ENCODE peak calls at places on chromosomes 6 and 20, in seven cellular contexts. K is lung, F is GM23338, H is AG04450, V is Karpas-422, G is mesendoderm, L is tibial artery. C is an unnamed sample.

GRCh38 chr6:145442110-145442509 is 293.2 kb downstream of the EPM2A start:
- DNase-seq in K (no peak), F (no peak), H (no peak), V (no peak), G (no peak), L (no peak), C (no peak)

GRCh38 chr6:56852611-56853010 is 102.3 kb upstream of the BEND6 start:
- DNase-seq in K (no peak), F (peak), H (no peak), V (no peak), G (peak), L (no peak), C (no peak)

GRCh38 chr6:21321076-21321475 is 272.5 kb upstream of the SOX4 start:
- DNase-seq in K (no peak), F (no peak), H (no peak), V (no peak), G (no peak), L (no peak), C (no peak)

GRCh38 chr20:23889775-23890187 is 10.2 kb upstream of the CST5 start:
- DNase-seq in K (peak), F (peak), H (peak), V (peak), G (peak), L (no peak), C (peak)

GRCh38 chr6:100078509-100078908 is 84.5 kb upstream of the MCHR2 start:
- DNase-seq in K (no peak), F (peak), H (no peak), V (peak), G (peak), L (no peak), C (no peak)

GRCh38 chr20:38499366-38499765 is 26.7 kb downstream of the RALGAPB start:
- DNase-seq in K (no peak), F (no peak), H (no peak), V (no peak), G (no peak), L (no peak), C (no peak)

GRCh38 chr6:118501099-118501498 is 47.0 kb upstream of the PLN start:
- DNase-seq in K (no peak), F (no peak), H (no peak), V (no peak), G (no peak), L (no peak), C (no peak)

GRCh38 chr6:87237804-87238203 is 82.4 kb downstream of the ZNF292 start:
- DNase-seq in K (no peak), F (peak), H (no peak), V (peak), G (peak), L (no peak), C (no peak)

GRCh38 chr6:148516116-148517016 is 173.7 kb downstream of the SASH1 start:
- DNase-seq in K (no peak), F (peak), H (no peak), V (peak), G (no peak), L (no peak), C (no peak)

GRCh38 chr6:129889580-129889979 is 28.5 kb upstream of the TMEM244 start:
- DNase-seq in K (no peak), F (no peak), H (peak), V (no peak), G (no peak), L (no peak), C (no peak)

GRCh38 chr20:58524814-58525213 is 9.6 kb upstream of the APCDD1L start:
- DNase-seq in K (no peak), F (no peak), H (peak), V (no peak), G (no peak), L (no peak), C (no peak)

GRCh38 chr6:69580696-69581095 is 216.1 kb downstream of the LMBRD1 start:
- DNase-seq in K (no peak), F (no peak), H (no peak), V (no peak), G (no peak), L (no peak), C (no peak)

DNA sequence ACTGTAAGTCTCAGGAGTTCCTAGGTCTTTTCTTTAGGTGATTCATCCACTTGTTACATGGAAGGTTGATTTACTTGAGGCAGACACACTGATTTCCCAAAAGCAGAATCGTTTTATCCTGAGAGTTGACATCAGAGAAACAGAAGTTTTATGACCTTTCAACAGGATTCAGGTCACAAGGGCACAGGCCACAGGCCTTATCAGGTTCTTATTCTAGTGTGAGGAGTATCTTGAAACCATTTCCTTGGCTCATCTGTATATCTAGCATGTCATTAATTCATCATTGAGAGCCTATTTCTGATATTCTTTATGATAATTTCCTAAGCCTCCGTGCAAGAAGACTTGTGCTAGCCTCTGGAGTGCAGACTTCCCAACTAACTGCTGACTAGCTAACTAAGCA is 45.0 kb upstream of the RFPL4B start:
- DNase-seq in K (no peak), F (no peak), H (no peak), V (no peak), G (no peak), L (no peak), C (no peak)
- H3K27ac ChIP-seq in K (no peak), F (no peak), H (no peak), V (no peak), G (no peak), L (no peak), C (no peak)

GRCh38 chr20:3796477-3797225 is 541 bp downstream of the CDC25B start:
- DNase-seq in K (no peak), F (no peak), H (no peak), V (peak), G (no peak), L (no peak), C (no peak)

GRCh38 chr20:3798405-3798768 is 2.3 kb downstream of the CDC25B start:
- DNase-seq in K (no peak), F (no peak), H (no peak), V (no peak), G (no peak), L (no peak), C (no peak)

GRCh38 chr20:3797226-3797545 is 1.1 kb downstream of the CDC25B start:
- DNase-seq in K (no peak), F (no peak), H (no peak), V (no peak), G (no peak), L (no peak), C (no peak)

GRCh38 chr20:3798908-3799248 is 2.8 kb downstream of the CDC25B start:
- DNase-seq in K (no peak), F (no peak), H (no peak), V (peak), G (no peak), L (no peak), C (no peak)

DNA sequence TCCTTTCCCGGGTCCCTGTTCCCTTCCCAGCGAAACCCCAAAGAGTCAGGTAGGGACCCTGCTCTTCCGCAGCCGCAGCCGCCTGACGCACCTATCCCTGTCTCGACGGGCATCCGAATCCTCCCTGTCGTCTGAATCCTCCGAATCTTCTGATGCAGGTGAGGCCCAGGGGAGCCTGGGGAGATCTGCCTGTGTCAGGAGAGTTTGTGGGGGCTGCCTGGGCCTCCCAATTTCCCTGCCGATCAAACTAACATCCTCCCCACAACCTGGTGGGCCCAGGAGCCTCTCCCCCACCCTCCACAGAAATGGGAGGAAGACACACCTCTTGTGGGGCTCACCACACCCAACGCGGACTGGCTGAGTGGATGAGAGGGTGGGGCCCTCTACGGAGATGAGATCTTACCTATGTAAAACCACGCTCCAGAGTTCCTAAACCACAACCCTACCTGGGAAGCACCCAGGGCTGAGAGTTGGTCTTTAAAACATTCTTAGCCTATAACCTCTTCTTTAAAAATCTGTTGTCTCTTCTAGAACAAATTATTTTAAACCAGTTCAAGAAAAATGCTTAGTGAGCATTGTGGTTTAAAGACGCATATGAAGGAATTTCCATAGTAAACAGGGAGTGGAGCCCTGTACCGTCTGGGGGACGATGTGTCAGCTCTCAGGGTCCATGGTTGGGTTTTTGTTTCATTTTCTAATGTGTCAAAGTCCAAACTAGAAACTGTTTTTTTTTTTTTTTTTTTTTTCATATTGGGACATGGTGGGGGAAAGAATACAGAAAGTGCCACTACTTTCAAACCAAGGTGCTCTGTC is 1.7 kb downstream of the CDC25B start:
- DNase-seq in K (no peak), F (no peak), H (no peak), V (no peak), G (no peak), L (no peak), C (no peak)
- H3K27ac ChIP-seq in K (no peak), F (no peak), H (peak), V (no peak), G (no peak), L (peak), C (no peak)

GRCh38 chr6:169288591-169288990 is 34.9 kb upstream of the THBS2 start:
- DNase-seq in K (no peak), F (no peak), H (no peak), V (no peak), G (no peak), L (peak), C (no peak)
- H3K27ac ChIP-seq in K (peak), F (no peak), H (no peak), V (no peak), G (no peak), L (peak), C (no peak)

DNA sequence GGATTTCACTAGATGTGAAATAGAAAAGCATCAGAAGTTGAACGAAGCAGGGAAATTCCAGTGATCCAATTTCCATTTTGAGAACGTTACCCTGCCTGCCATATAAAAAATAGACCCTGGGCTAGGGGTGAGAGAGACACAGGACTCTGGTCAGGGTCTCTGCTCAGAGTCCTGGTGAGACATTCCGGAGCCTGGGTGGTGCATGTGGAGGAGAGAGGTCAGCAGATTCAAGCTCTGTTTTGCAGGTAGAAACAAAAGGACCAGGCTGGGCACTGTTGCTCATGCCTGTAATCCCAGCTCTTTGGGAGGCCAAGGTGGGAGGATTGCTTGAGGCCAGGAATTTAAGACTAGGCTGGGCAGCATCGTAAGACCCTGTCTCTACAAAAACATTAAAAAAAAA is 17.9 kb downstream of the PKIG start:
- DNase-seq in K (no peak), F (no peak), H (no peak), V (no peak), G (no peak), L (no peak), C (no peak)
- H3K27ac ChIP-seq in K (peak), F (no peak), H (no peak), V (peak), G (no peak), L (peak), C (peak)